ENCODE peak calls at places on chromosomes 7 and 10, in seven cellular contexts. Q, K, O, N, R, F and G are unnamed samples.

GRCh38 chr7:98755138-98755898 is 114.5 kb downstream of the TMEM130 start:
- DNase-seq in Q (no peak), K (peak; percentile 17), O (no peak), N (no peak), R (peak; percentile 28), F (no peak), G (no peak)

GRCh38 chr10:106941297-106942034 is 223.0 kb downstream of the SORCS1 start:
- DNase-seq in Q (no peak), K (no peak), O (no peak), N (no peak), R (no peak), F (no peak), G (no peak)

GRCh38 chr7:106313966-106314365 is 29.2 kb upstream of the NAMPT start:
- DNase-seq in Q (no peak), K (no peak), O (no peak), N (no peak), R (no peak), F (no peak), G (no peak)

GRCh38 chr7:48255046-48255445 is 83.8 kb downstream of the ABCA13 start:
- DNase-seq in Q (no peak), K (peak; percentile 38), O (peak; percentile 90), N (no peak), R (no peak), F (no peak), G (no peak)

GRCh38 chr10:14839305-14839695 is 1.2 kb downstream of the HSPA14 start:
- DNase-seq in Q (no peak), K (peak; percentile 22), O (no peak), N (no peak), R (no peak), F (no peak), G (no peak)

GRCh38 chr10:87918254-87918859 is 54.9 kb downstream of the PTEN start:
- DNase-seq in Q (no peak), K (no peak), O (no peak), N (no peak), R (no peak), F (no peak), G (no peak)

GRCh38 chr7:138750473-138750872 is 47.3 kb upstream of the TMEM213 start:
- DNase-seq in Q (no peak), K (no peak), O (no peak), N (no peak), R (no peak), F (no peak), G (no peak)

GRCh38 chr10:76302491-76302890 is 871.1 kb downstream of the LRMDA start:
- DNase-seq in Q (no peak), K (no peak), O (peak; percentile 78), N (no peak), R (no peak), F (no peak), G (no peak)

GRCh38 chr7:95316588-95316987 is 7.7 kb downstream of the PON1 start:
- DNase-seq in Q (no peak), K (peak; percentile 35), O (no peak), N (no peak), R (no peak), F (no peak), G (no peak)

GRCh38 chr10:6128591-6129383 is 40.0 kb downstream of the RBM17 start:
- DNase-seq in Q (no peak), K (no peak), O (peak; percentile 70), N (no peak), R (no peak), F (no peak), G (no peak)